ENCODE peak calls at places on chromosomes 11 and 22, in nine cellular contexts. One of them, this sample, is unnamed.

GRCh38 chr11:76023408-76024068 is 182.8 kb downstream of the WNT11 start:
- DNase-seq in hippocampal formation: no peak
- DNase-seq in stimulated activated CD8-positive, alpha-beta memory T cell treated with anti-CD3 and anti-CD28 coated beads, Interleukin-7, amount 100 ng/mL, for 1 hour: no peak
- DNase-seq in psoas muscle: no peak
- DNase-seq in fibroblast of mammary gland: no peak
- DNase-seq in NCI-H460: no peak
- DNase-seq in HCEC 1CT: no peak
- DNase-seq in astrocyte of the hippocampus: no peak
- DNase-seq in tibial artery: no peak
- DNase-seq in this sample: no peak

GRCh38 chr11:65551572-65552398 is 6.4 kb downstream of the LTBP3 start:
- DNase-seq in NCI-H460: no peak
- DNase-seq in tibial artery: no peak
- DNase-seq in HCEC 1CT: no peak
- DNase-seq in hippocampal formation: no peak
- DNase-seq in stimulated activated CD8-positive, alpha-beta memory T cell treated with anti-CD3 and anti-CD28 coated beads, Interleukin-7, amount 100 ng/mL, for 1 hour: no peak
- DNase-seq in fibroblast of mammary gland: peak
- DNase-seq in astrocyte of the hippocampus: peak
- DNase-seq in psoas muscle: peak
- DNase-seq in this sample: peak

GRCh38 chr22:21450858-21451331 is 16.3 kb upstream of the TMEM191C start:
- DNase-seq in astrocyte of the hippocampus: no peak
- DNase-seq in fibroblast of mammary gland: no peak
- DNase-seq in NCI-H460: no peak
- DNase-seq in psoas muscle: no peak
- DNase-seq in stimulated activated CD8-positive, alpha-beta memory T cell treated with anti-CD3 and anti-CD28 coated beads, Interleukin-7, amount 100 ng/mL, for 1 hour: no peak
- DNase-seq in hippocampal formation: no peak
- DNase-seq in tibial artery: peak
- DNase-seq in HCEC 1CT: no peak
- DNase-seq in this sample: no peak

GRCh38 chr22:17013396-17014100 is 5.5 kb upstream of the GAB4 start:
- DNase-seq in psoas muscle: no peak
- DNase-seq in HCEC 1CT: no peak
- DNase-seq in astrocyte of the hippocampus: no peak
- DNase-seq in fibroblast of mammary gland: no peak
- DNase-seq in hippocampal formation: peak
- DNase-seq in tibial artery: no peak
- DNase-seq in NCI-H460: no peak
- DNase-seq in stimulated activated CD8-positive, alpha-beta memory T cell treated with anti-CD3 and anti-CD28 coated beads, Interleukin-7, amount 100 ng/mL, for 1 hour: no peak
- DNase-seq in this sample: no peak

GRCh38 chr11:109940816-109941215 is 152.4 kb upstream of the ZC3H12C start:
- DNase-seq in tibial artery: no peak
- DNase-seq in NCI-H460: peak
- DNase-seq in astrocyte of the hippocampus: peak
- DNase-seq in HCEC 1CT: peak
- DNase-seq in psoas muscle: no peak
- DNase-seq in fibroblast of mammary gland: peak
- DNase-seq in stimulated activated CD8-positive, alpha-beta memory T cell treated with anti-CD3 and anti-CD28 coated beads, Interleukin-7, amount 100 ng/mL, for 1 hour: no peak
- DNase-seq in hippocampal formation: no peak
- DNase-seq in this sample: peak

GRCh38 chr11:69521461-69521860 is 40.0 kb downstream of the LINC01488 start:
- DNase-seq in astrocyte of the hippocampus: no peak
- DNase-seq in tibial artery: no peak
- DNase-seq in HCEC 1CT: no peak
- DNase-seq in stimulated activated CD8-positive, alpha-beta memory T cell treated with anti-CD3 and anti-CD28 coated beads, Interleukin-7, amount 100 ng/mL, for 1 hour: no peak
- DNase-seq in psoas muscle: no peak
- DNase-seq in hippocampal formation: no peak
- DNase-seq in NCI-H460: no peak
- DNase-seq in fibroblast of mammary gland: no peak
- DNase-seq in this sample: no peak

GRCh38 chr11:128597209-128597608 is 9.9 kb upstream of the ETS1 start:
- DNase-seq in hippocampal formation: no peak
- DNase-seq in NCI-H460: no peak
- DNase-seq in tibial artery: no peak
- DNase-seq in fibroblast of mammary gland: no peak
- DNase-seq in stimulated activated CD8-positive, alpha-beta memory T cell treated with anti-CD3 and anti-CD28 coated beads, Interleukin-7, amount 100 ng/mL, for 1 hour: no peak
- DNase-seq in HCEC 1CT: no peak
- DNase-seq in astrocyte of the hippocampus: no peak
- DNase-seq in psoas muscle: no peak
- DNase-seq in this sample: no peak

GRCh38 chr11:77190331-77191075 is 62.5 kb downstream of the MYO7A start:
- DNase-seq in astrocyte of the hippocampus: no peak
- DNase-seq in NCI-H460: no peak
- DNase-seq in hippocampal formation: no peak
- DNase-seq in stimulated activated CD8-positive, alpha-beta memory T cell treated with anti-CD3 and anti-CD28 coated beads, Interleukin-7, amount 100 ng/mL, for 1 hour: no peak
- DNase-seq in HCEC 1CT: no peak
- DNase-seq in tibial artery: no peak
- DNase-seq in fibroblast of mammary gland: no peak
- DNase-seq in psoas muscle: no peak
- DNase-seq in this sample: no peak

GRCh38 chr11:70605846-70606245 is 207.5 kb downstream of the CTTN start:
- DNase-seq in astrocyte of the hippocampus: no peak
- DNase-seq in HCEC 1CT: no peak
- DNase-seq in fibroblast of mammary gland: no peak
- DNase-seq in stimulated activated CD8-positive, alpha-beta memory T cell treated with anti-CD3 and anti-CD28 coated beads, Interleukin-7, amount 100 ng/mL, for 1 hour: no peak
- DNase-seq in NCI-H460: no peak
- DNase-seq in tibial artery: no peak
- DNase-seq in psoas muscle: peak
- DNase-seq in hippocampal formation: no peak
- DNase-seq in this sample: no peak

GRCh38 chr11:64388911-64389310 is 29.9 kb downstream of the RPS6KA4 start:
- DNase-seq in psoas muscle: no peak
- DNase-seq in tibial artery: no peak
- DNase-seq in astrocyte of the hippocampus: no peak
- DNase-seq in NCI-H460: no peak
- DNase-seq in fibroblast of mammary gland: no peak
- DNase-seq in stimulated activated CD8-positive, alpha-beta memory T cell treated with anti-CD3 and anti-CD28 coated beads, Interleukin-7, amount 100 ng/mL, for 1 hour: no peak
- DNase-seq in hippocampal formation: no peak
- DNase-seq in HCEC 1CT: no peak
- DNase-seq in this sample: no peak

GRCh38 chr11:132901638-132902610 is 630.4 kb downstream of the OPCML start:
- DNase-seq in astrocyte of the hippocampus: no peak
- DNase-seq in NCI-H460: no peak
- DNase-seq in hippocampal formation: no peak
- DNase-seq in stimulated activated CD8-positive, alpha-beta memory T cell treated with anti-CD3 and anti-CD28 coated beads, Interleukin-7, amount 100 ng/mL, for 1 hour: no peak
- DNase-seq in psoas muscle: no peak
- DNase-seq in tibial artery: no peak
- DNase-seq in HCEC 1CT: no peak
- DNase-seq in fibroblast of mammary gland: no peak
- DNase-seq in this sample: no peak

GRCh38 chr11:36233226-36233625 is 56.0 kb downstream of the COMMD9 start:
- DNase-seq in hippocampal formation: no peak
- DNase-seq in tibial artery: no peak
- DNase-seq in fibroblast of mammary gland: peak
- DNase-seq in stimulated activated CD8-positive, alpha-beta memory T cell treated with anti-CD3 and anti-CD28 coated beads, Interleukin-7, amount 100 ng/mL, for 1 hour: no peak
- DNase-seq in HCEC 1CT: peak
- DNase-seq in psoas muscle: no peak
- DNase-seq in astrocyte of the hippocampus: peak
- DNase-seq in NCI-H460: no peak
- DNase-seq in this sample: peak

This sample was measured in myocyte.